ENCODE peak calls at places on chromosome 21, in nine cellular contexts. G, A, B, L, K, X, U, M and E are unnamed samples.

GRCh38 chr21:30831194-30831765 is 1.7 kb upstream of the KRTAP7-1 start:
- DNase-seq in G (peak; percentile 85), A (peak; percentile 3), B (peak; percentile 9), L (peak; percentile 2), K (peak; percentile 59), X (no peak), U (peak; percentile 21), M (no peak), E (peak; percentile 7)

GRCh38 chr21:29261555-29262540 is 36.9 kb upstream of the BACH1 start:
- DNase-seq in G (no peak), A (no peak), B (no peak), L (no peak), K (no peak), X (no peak), U (no peak), M (no peak), E (no peak)

GRCh38 chr21:36125513-36126121 is 9.3 kb upstream of the CBR3 start:
- DNase-seq in G (peak; percentile 76), A (no peak), B (peak; percentile 51), L (peak; percentile 32), K (peak; percentile 70), X (no peak), U (peak; percentile 60), M (no peak), E (peak; percentile 48)

GRCh38 chr21:16070207-16070651 is 340.4 kb downstream of the USP25 start:
- DNase-seq in G (no peak), A (no peak), B (no peak), L (no peak), K (no peak), X (no peak), U (peak; percentile 68), M (no peak), E (no peak)

GRCh38 chr21:10639123-10639522 is 117.7 kb downstream of the TPTE start:
- DNase-seq in G (no peak), A (no peak), B (no peak), L (no peak), K (no peak), X (no peak), U (no peak), M (no peak), E (no peak)

GRCh38 chr21:34613679-34614442 is 1.1 kb downstream of the RCAN1 start:
- DNase-seq in G (no peak), A (no peak), B (no peak), L (no peak), K (peak; percentile 34), X (no peak), U (peak; percentile 21), M (no peak), E (no peak)

GRCh38 chr21:25506887-25507286 is 100.4 kb downstream of the MRPL39 start:
- DNase-seq in G (no peak), A (no peak), B (peak; percentile 7), L (no peak), K (no peak), X (no peak), U (no peak), M (peak; percentile 15), E (no peak)

GRCh38 chr21:14690886-14691285 is 144.8 kb upstream of the SAMSN1 start:
- DNase-seq in G (no peak), A (no peak), B (no peak), L (no peak), K (no peak), X (no peak), U (no peak), M (no peak), E (peak; percentile 27)

GRCh38 chr21:24076179-24076578 is 1531.1 kb downstream of the MRPL39 start:
- DNase-seq in G (no peak), A (no peak), B (no peak), L (no peak), K (no peak), X (no peak), U (no peak), M (no peak), E (no peak)

GRCh38 chr21:29233611-29234540 is 64.8 kb upstream of the BACH1 start:
- DNase-seq in G (no peak), A (no peak), B (no peak), L (no peak), K (no peak), X (peak; percentile 76), U (no peak), M (no peak), E (no peak)

GRCh38 chr21:44427241-44428120 is 27.8 kb upstream of the LRRC3 start:
- DNase-seq in G (no peak), A (no peak), B (no peak), L (no peak), K (no peak), X (no peak), U (no peak), M (no peak), E (no peak)

GRCh38 chr21:42892582-42892930 is 553 bp upstream of the NDUFV3 start:
- DNase-seq in G (no peak), A (no peak), B (no peak), L (peak; percentile 9), K (no peak), X (no peak), U (no peak), M (no peak), E (no peak)
- TF ChIP-seq REST in G (no peak), A (no peak), B (no peak), L (no peak), K (no peak), X (no peak), U (no peak), M (no peak), E (no peak)

GRCh38 chr21:42043961-42044360 is 27.2 kb upstream of the UMODL1 start:
- DNase-seq in G (no peak), A (no peak), B (no peak), L (no peak), K (no peak), X (no peak), U (no peak), M (no peak), E (no peak)

GRCh38 chr21:42041246-42041645 is 29.9 kb upstream of the UMODL1 start:
- DNase-seq in G (no peak), A (no peak), B (no peak), L (no peak), K (no peak), X (no peak), U (no peak), M (no peak), E (no peak)

GRCh38 chr21:42043201-42043895 is 27.8 kb upstream of the UMODL1 start:
- DNase-seq in G (no peak), A (no peak), B (no peak), L (no peak), K (no peak), X (no peak), U (no peak), M (no peak), E (no peak)

GRCh38 chr21:42041711-42042110 is 29.4 kb upstream of the UMODL1 start:
- DNase-seq in G (no peak), A (no peak), B (no peak), L (no peak), K (no peak), X (no peak), U (no peak), M (no peak), E (no peak)

DNA sequence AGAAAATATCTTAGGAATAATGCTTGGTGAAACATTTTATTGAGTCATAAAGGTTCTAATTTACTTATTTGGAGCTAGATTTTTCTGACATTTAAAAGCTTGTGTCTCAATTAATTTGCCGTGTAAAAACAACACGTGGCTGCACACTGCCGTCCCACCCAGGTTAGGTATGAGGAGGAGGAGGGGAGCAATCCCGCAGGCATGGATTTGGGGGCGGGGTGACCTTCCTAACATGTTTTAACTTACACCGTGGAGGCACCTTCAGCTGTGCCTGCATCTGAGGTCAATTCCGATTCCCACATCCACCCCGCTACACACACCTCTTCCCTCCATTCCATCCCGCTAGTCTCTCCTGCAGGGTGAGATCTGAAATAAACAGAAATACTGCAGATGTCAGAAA is 28.5 kb upstream of the UMODL1 start:
- DNase-seq in G (no peak), A (no peak), B (no peak), L (no peak), K (no peak), X (no peak), U (no peak), M (no peak), E (no peak)
- TF ChIP-seq REST in G (no peak), A (no peak), B (no peak), L (no peak), K (no peak), X (no peak), U (no peak), M (no peak), E (no peak)

DNA sequence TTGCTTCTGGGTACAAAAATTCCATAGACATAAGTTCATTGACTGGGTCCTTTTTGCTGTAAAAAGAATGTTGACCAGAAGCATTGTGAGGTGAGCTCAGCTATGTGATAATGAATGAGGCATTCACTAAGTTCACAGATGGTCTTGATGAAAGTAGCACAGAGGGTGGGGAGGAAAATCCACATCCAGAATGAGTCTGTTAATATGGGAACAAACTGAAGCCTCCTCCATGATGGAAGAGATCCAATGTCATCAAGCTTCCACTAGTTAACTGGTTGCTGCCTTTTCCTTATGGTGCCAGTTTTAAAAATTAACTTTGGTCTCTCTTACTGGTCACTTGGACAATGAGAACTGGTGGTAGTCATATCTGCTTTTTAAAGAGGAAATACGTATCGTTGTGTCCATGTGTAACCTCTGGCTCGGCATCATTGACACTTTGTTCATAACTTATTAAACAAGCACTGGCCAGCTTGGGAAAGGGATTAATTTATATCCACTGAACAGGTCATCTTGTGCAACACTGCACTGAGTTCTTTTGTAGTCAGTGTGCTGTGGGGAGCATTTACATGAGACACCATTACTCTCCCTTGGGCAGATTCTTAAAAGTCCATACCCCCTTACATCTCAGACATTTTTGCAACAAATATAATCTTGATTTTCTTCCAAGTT is 88.6 kb downstream of the ADAMTS1 start:
- DNase-seq in G (no peak), A (no peak), B (no peak), L (no peak), K (no peak), X (no peak), U (no peak), M (no peak), E (no peak)
- TF ChIP-seq REST in G (no peak), A (no peak), B (no peak), L (no peak), K (no peak), X (no peak), U (no peak), M (no peak), E (no peak)

DNA sequence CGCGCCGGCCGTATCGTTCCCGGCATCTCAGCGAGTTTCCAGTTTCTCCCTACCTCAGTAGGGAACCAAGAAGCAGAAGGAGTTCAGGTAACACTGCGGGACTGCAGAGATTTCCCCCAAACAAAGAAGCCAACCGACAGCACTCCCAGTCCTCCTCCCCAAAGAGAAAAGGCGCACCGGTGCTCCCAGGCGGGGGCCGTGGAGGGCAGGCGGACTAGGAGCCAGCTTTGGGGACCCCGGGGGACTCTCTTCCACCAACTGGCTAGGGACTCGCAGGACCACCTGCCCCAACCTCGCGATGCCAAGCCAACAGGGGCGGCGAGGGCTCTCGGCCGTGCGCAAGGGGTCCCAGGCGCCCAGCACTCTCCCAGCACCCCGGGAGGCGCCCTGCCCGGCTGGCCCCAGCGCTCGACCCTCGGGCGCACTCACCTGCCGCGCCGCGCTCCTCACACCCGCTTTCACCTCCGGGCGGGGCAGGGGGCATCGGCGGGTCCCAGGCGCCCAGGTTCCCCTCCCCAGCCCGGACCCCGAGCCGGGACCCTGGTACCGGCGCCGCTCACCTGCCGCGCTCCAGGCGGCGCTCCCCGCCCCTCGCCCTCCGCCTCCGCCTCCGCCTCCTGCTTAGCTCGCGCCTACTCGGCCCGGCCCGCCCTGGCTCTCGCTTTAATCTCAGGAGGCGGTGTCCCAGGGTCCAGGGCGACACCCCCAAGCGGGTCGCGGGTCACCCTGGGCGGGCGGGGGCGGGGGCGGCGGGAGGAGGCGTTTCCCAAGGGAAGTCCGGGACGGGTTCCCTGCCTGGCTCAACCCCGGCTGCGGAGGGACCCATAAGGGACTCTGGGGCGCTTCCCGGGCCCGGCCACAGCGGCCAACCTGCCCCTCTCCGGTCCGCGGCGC is at the start of gene TMPRSS2:
- DNase-seq in G (peak; percentile 80), A (no peak), B (no peak), L (no peak), K (no peak), X (no peak), U (no peak), M (no peak), E (no peak)
- TF ChIP-seq REST in G (no peak), A (no peak), B (no peak), L (no peak), K (no peak), X (no peak), U (no peak), M (no peak), E (no peak)